ENCODE peak calls at places on chromosomes 13 and 19, in seven cellular contexts. U is T-cell; O is HS-27A; Y is stimulated activated CD4-positive, alpha-beta T cell treated with anti-CD3 and anti-CD28 coated beads, Interleukin-4, amount 100 ng/mL, for 24 hours; X is activated naive CD4-positive, alpha-beta T cell treated with anti-CD3 and anti-CD28 coated beads for 36 hours; E is stimulated activated CD8-positive, alpha-beta memory T cell treated with anti-CD3 and anti-CD28 coated beads, Interleukin-4, amount 100 ng/mL, for 1 hour; D is activated T-helper 1 cell treated with anti-CD3 and anti-CD28 coated beads, Interleukin-12 subunit alpha, Interleukin-12 subunit beta, Interleukin-2, Interleukin-4 antibody, amounts not matched to agents 30 ng/mL and 10 ng/mL and 1 ng/mL, durations not matched to agents 14 hours and 24 hours and 36 hours. B is an unnamed sample.

GRCh38 chr13:86870388-86870966 is 800.7 kb upstream of the SLITRK5 start:
- DNase-seq in U (no peak), Y (no peak), X (no peak), D (no peak), O (no peak), E (no peak), B (no peak)

GRCh38 chr13:64311112-64311511 is 2895.5 kb upstream of the PCDH20 start:
- DNase-seq in O (no peak), Y (no peak), E (no peak), D (no peak), X (no peak), U (no peak), B (no peak)

GRCh38 chr19:18649371-18650047 is 12.7 kb downstream of the KLHL26 start:
- DNase-seq in U (no peak), Y (no peak), E (no peak), D (no peak), O (no peak), X (no peak), B (no peak)

GRCh38 chr13:32829676-32830091 is 186.5 kb upstream of the KL start:
- DNase-seq in X (no peak), O (no peak), E (no peak), U (no peak), D (no peak), Y (no peak), B (no peak)

GRCh38 chr13:31036717-31037116 is 104.3 kb downstream of the TEX26 start:
- DNase-seq in X (no peak), D (no peak), O (no peak), U (no peak), Y (no peak), E (no peak), B (no peak)

GRCh38 chr13:50919291-50919690 is 9.7 kb downstream of the RNASEH2B start:
- DNase-seq in E (no peak), U (no peak), Y (no peak), O (no peak), X (no peak), D (no peak), B (no peak)

GRCh38 chr13:49298903-49299605 is 51.3 kb downstream of the CDADC1 start:
- DNase-seq in E (no peak), D (no peak), O (no peak), Y (no peak), X (no peak), U (no peak), B (no peak)

GRCh38 chr13:28489536-28489935 is 5.4 kb downstream of the FLT1 start:
- DNase-seq in Y (no peak), O (no peak), X (no peak), E (no peak), U (no peak), D (no peak), B (no peak)

GRCh38 chr19:14347999-14348889 is 33.0 kb upstream of the ADGRE5 start:
- DNase-seq in U (peak), D (peak), O (no peak), Y (peak), E (no peak), X (peak), B (peak)

GRCh38 chr19:6062274-6062673 is 48.0 kb downstream of the RFX2 start:
- DNase-seq in O (no peak), E (no peak), X (peak), Y (peak), D (no peak), U (no peak), B (no peak)

GRCh38 chr19:1748703-1749341 is 4.5 kb upstream of the ONECUT3 start:
- DNase-seq in U (no peak), D (no peak), O (no peak), X (no peak), Y (no peak), E (no peak), B (no peak)

GRCh38 chr13:37681295-37682032 is 82.9 kb upstream of the POSTN start:
- DNase-seq in Y (no peak), U (no peak), E (no peak), X (no peak), O (no peak), D (no peak), B (no peak)

GRCh38 chr13:101545521-101545920 is 93.0 kb downstream of the ITGBL1 start:
- DNase-seq in X (no peak), D (no peak), U (no peak), Y (no peak), E (no peak), O (no peak), B (no peak)

GRCh38 chr13:22897571-22898314 is 283.0 kb upstream of the SGCG start:
- DNase-seq in E (no peak), U (no peak), O (no peak), D (no peak), X (no peak), Y (no peak), B (no peak)

GRCh38 chr13:74767031-74767430 is 632.8 kb upstream of the KLF12 start:
- DNase-seq in D (no peak), E (no peak), X (no peak), U (no peak), O (no peak), Y (no peak), B (no peak)

GRCh38 chr13:77511552-77511951 is 24.0 kb upstream of the SCEL start:
- DNase-seq in X (no peak), Y (no peak), D (no peak), E (no peak), U (no peak), O (no peak), B (no peak)

GRCh38 chr13:21137696-21138095 is 38.7 kb downstream of the SKA3 start:
- DNase-seq in U (no peak), E (no peak), Y (no peak), O (no peak), D (no peak), X (no peak), B (no peak)

GRCh38 chr19:55113570-55114039 is 3.8 kb downstream of the PPP1R12C start:
- DNase-seq in E (no peak), D (no peak), O (no peak), U (no peak), Y (no peak), X (no peak), B (no peak)

GRCh38 chr13:49641810-49642291 is 13.5 kb downstream of the ARL11 start:
- DNase-seq in O (peak), Y (no peak), D (no peak), X (no peak), E (no peak), U (no peak), B (no peak)

GRCh38 chr13:100128373-100128772 is 39.5 kb downstream of the PCCA start:
- DNase-seq in D (no peak), U (no peak), X (peak), E (no peak), Y (no peak), O (no peak), B (no peak)

GRCh38 chr13:30659980-30660379 is 42.3 kb downstream of the USPL1 start:
- DNase-seq in X (no peak), U (no peak), D (no peak), O (no peak), Y (no peak), E (no peak), B (no peak)

GRCh38 chr19:57317503-57317902 is 2.8 kb upstream of the ZNF543 start:
- DNase-seq in D (no peak), O (no peak), U (no peak), X (no peak), Y (no peak), E (no peak), B (no peak)

GRCh38 chr13:51112771-51113170 is 1.7 kb upstream of the C13orf42 start:
- DNase-seq in X (no peak), Y (no peak), O (no peak), D (no peak), E (no peak), U (no peak), B (no peak)

GRCh38 chr13:101576452-101576851 is 124.0 kb downstream of the ITGBL1 start:
- DNase-seq in D (no peak), E (no peak), Y (no peak), U (no peak), X (no peak), O (no peak), B (no peak)

GRCh38 chr19:19459707-19460251 is 54.3 kb downstream of the GATAD2A start:
- DNase-seq in X (peak), Y (peak), D (peak), O (peak), U (peak), E (peak), B (peak)

GRCh38 chr13:77374339-77374738 is 47.4 kb upstream of the MYCBP2 start:
- DNase-seq in D (no peak), Y (no peak), O (no peak), U (no peak), X (no peak), E (no peak), B (no peak)

GRCh38 chr19:52987221-52987620 is 24.5 kb upstream of the ZNF816 start:
- DNase-seq in D (no peak), E (no peak), U (no peak), X (no peak), Y (no peak), O (no peak), B (no peak)

GRCh38 chr13:48437381-48437780 is 24.5 kb upstream of the LPAR6 start:
- DNase-seq in X (no peak), O (no peak), U (no peak), Y (no peak), E (no peak), D (no peak), B (no peak)

GRCh38 chr19:33443638-33444195 is 70.2 kb downstream of the CEBPG start:
- DNase-seq in E (no peak), Y (no peak), U (no peak), O (no peak), X (no peak), D (no peak), B (no peak)

GRCh38 chr13:78689011-78689410 is 30.1 kb upstream of the OBI1 start:
- DNase-seq in U (no peak), Y (no peak), E (no peak), O (no peak), X (no peak), D (no peak), B (no peak)

GRCh38 chr13:26759907-26760834 is at the start of gene GPR12:
- DNase-seq in U (no peak), O (no peak), Y (no peak), E (no peak), X (no peak), D (no peak), B (no peak)

GRCh38 chr19:17686027-17686511 is 2.1 kb downstream of the UNC13A start:
- DNase-seq in E (no peak), X (no peak), Y (no peak), D (no peak), O (no peak), U (no peak), B (no peak)

B was measured in effector CD8-positive, alpha-beta T cell.